ENCODE peak calls at places on chromosomes 12 and 14, in five cellular contexts. V is cardiac fibroblast, G is stomach, X is brain microvascular endothelial cell, E is GM12865. L is an unnamed sample.

GRCh38 chr12:132771126-132771838 is 9.7 kb upstream of the ANKLE2 start:
- DNase-seq in V (peak), G (no peak), X (no peak), E (peak), L (peak)

GRCh38 chr14:54844479-54844878 is 58.1 kb downstream of the GCH1 start:
- DNase-seq in V (no peak), G (no peak), X (no peak), E (no peak), L (no peak)

GRCh38 chr14:81458352-81458751 is 58.2 kb upstream of the STON2 start:
- DNase-seq in V (no peak), G (no peak), X (no peak), E (no peak), L (no peak)

GRCh38 chr14:39050389-39050788 is 52.6 kb downstream of the SEC23A start:
- DNase-seq in V (peak), G (no peak), X (peak), E (peak), L (peak)

GRCh38 chr12:54306925-54307731 is 6.3 kb upstream of the NFE2 start:
- DNase-seq in V (peak), G (peak), X (no peak), E (no peak), L (no peak)

GRCh38 chr12:45966486-45966885 is 23.9 kb downstream of the SCAF11 start:
- DNase-seq in V (peak), G (no peak), X (peak), E (no peak), L (no peak)

GRCh38 chr12:120592121-120593049 is 11.2 kb upstream of the POP5 start:
- DNase-seq in V (no peak), G (no peak), X (no peak), E (no peak), L (no peak)

GRCh38 chr12:92068441-92068840 is 77.2 kb downstream of the BTG1 start:
- DNase-seq in V (no peak), G (no peak), X (no peak), E (no peak), L (no peak)

GRCh38 chr12:108833355-108833733 is 24.0 kb downstream of the SSH1 start:
- DNase-seq in V (peak), G (no peak), X (peak), E (no peak), L (no peak)

GRCh38 chr12:21528953-21529352 is 2.9 kb downstream of the SPX start:
- DNase-seq in V (no peak), G (peak), X (no peak), E (no peak), L (no peak)

GRCh38 chr14:34676516-34677211 is 37.7 kb downstream of the CFL2 start:
- DNase-seq in V (no peak), G (no peak), X (no peak), E (no peak), L (no peak)

GRCh38 chr12:53053223-53054111 is 3.6 kb downstream of the TNS2 start:
- DNase-seq in V (peak), G (peak), X (no peak), E (peak), L (no peak)

GRCh38 chr14:44766285-44766684 is 195.5 kb downstream of the KLHL28 start:
- DNase-seq in V (no peak), G (no peak), X (no peak), E (no peak), L (no peak)

GRCh38 chr14:29810657-29811056 is 117.0 kb downstream of the PRKD1 start:
- DNase-seq in V (no peak), G (peak), X (no peak), E (no peak), L (peak)

GRCh38 chr12:54602661-54603060 is 14.2 kb upstream of the PPP1R1A start:
- DNase-seq in V (no peak), G (no peak), X (no peak), E (no peak), L (no peak)

GRCh38 chr12:22858849-22859569 is 234.0 kb downstream of the ETNK1 start:
- DNase-seq in V (peak), G (no peak), X (no peak), E (peak), L (no peak)

GRCh38 chr14:105537580-105538474 is 11.4 kb downstream of the TMEM121 start:
- DNase-seq in V (peak), G (peak), X (peak), E (peak), L (no peak)

GRCh38 chr14:60250318-60251035 is 1.5 kb downstream of the PPM1A start:
- DNase-seq in V (no peak), G (no peak), X (no peak), E (no peak), L (no peak)

GRCh38 chr12:33431648-33432047 is 8.0 kb downstream of the SYT10 start:
- DNase-seq in V (no peak), G (no peak), X (no peak), E (no peak), L (no peak)

GRCh38 chr14:63435204-63435603 is 108.0 kb downstream of the PPP2R5E start:
- DNase-seq in V (no peak), G (no peak), X (no peak), E (no peak), L (no peak)

GRCh38 chr12:122992386-122992785 is 11.9 kb downstream of the ARL6IP4 start:
- DNase-seq in V (no peak), G (no peak), X (no peak), E (no peak), L (no peak)

GRCh38 chr12:82835217-82835616 is 148.5 kb downstream of the TMTC2 start:
- DNase-seq in V (peak), G (no peak), X (peak), E (no peak), L (peak)

DNA sequence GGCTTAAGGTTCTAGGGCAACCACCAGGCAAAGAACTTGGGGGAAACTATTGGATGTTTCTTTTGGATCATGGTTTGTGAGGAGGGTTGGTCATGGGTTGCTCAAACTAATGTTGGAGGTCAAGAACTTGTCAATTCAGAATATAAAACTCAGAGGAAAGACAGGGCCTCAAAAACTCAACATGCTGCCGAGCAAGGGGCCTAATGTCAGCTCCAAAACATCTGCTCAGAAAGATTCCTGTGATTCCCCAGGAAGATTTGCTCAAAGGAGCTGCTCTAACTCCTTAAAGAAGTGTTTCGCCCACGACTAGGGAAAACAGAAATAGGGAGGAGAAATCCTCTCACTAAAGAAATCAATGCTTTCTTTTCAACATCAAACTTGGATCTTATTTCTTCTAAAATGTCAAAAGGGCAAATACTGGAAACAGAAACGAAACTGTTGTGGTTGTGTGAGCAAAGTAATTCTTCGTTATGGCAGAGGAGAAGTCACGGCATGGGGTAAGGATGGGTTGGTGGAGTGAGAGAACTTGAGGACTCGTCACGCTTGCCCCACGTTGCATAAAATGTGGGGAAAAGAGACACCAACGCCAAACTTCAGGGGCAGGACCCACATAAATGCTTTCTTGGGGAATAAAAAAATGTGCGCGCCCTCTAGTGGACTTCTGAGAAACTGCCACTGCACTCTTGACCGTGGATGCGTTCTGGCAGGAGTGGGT is 3.8 kb upstream of the IGF1 start:
- DNase-seq in V (peak), G (peak), X (peak), E (peak), L (peak)
- H3K4me3 ChIP-seq in V (no peak), G (peak), X (peak), E (peak), L (no peak)

GRCh38 chr12:113131556-113131955 is 4.0 kb downstream of the RASAL1 start:
- DNase-seq in V (no peak), G (no peak), X (no peak), E (no peak), L (no peak)

GRCh38 chr12:113133036-113133435 is 2.5 kb downstream of the RASAL1 start:
- DNase-seq in V (no peak), G (no peak), X (no peak), E (no peak), L (no peak)

GRCh38 chr12:113129664-113130456 is 5.7 kb downstream of the RASAL1 start:
- DNase-seq in V (no peak), G (no peak), X (no peak), E (no peak), L (no peak)

GRCh38 chr12:113128802-113129663 is 6.5 kb downstream of the RASAL1 start:
- DNase-seq in V (no peak), G (no peak), X (no peak), E (no peak), L (no peak)

GRCh38 chr12:113130457-113131135 is 5.0 kb downstream of the RASAL1 start:
- DNase-seq in V (no peak), G (no peak), X (no peak), E (no peak), L (no peak)
- TF ChIP-seq CTCF in V (no peak), G (no peak), X (peak), E (no peak), L (peak)

GRCh38 chr14:73027984-73028383 is 1.1 kb upstream of the ZFYVE1 start:
- DNase-seq in V (no peak), G (no peak), X (no peak), E (no peak), L (no peak)
- H3K4me3 ChIP-seq in V (no peak), G (no peak), X (no peak), E (no peak), L (no peak)

GRCh38 chr14:99119554-99119953 is 152.4 kb downstream of the BCL11B start:
- DNase-seq in V (no peak), G (peak), X (no peak), E (no peak), L (no peak)

GRCh38 chr14:99118946-99119345 is 153.1 kb downstream of the BCL11B start:
- DNase-seq in V (no peak), G (peak), X (no peak), E (no peak), L (no peak)

GRCh38 chr14:99117671-99118045 is 154.3 kb downstream of the BCL11B start:
- DNase-seq in V (no peak), G (no peak), X (no peak), E (no peak), L (no peak)

GRCh38 chr14:99116741-99117295 is 155.2 kb downstream of the BCL11B start:
- DNase-seq in V (no peak), G (no peak), X (no peak), E (no peak), L (no peak)

GRCh38 chr14:99118046-99118721 is 153.8 kb downstream of the BCL11B start:
- DNase-seq in V (no peak), G (peak), X (no peak), E (no peak), L (no peak)
- TF ChIP-seq CTCF in V (no peak), G (no peak), X (no peak), E (no peak), L (no peak)

GRCh38 chr12:111035578-111036301 is 115.4 kb upstream of the MYL2 start:
- DNase-seq in V (no peak), G (no peak), X (no peak), E (no peak), L (no peak)

GRCh38 chr12:111034148-111034910 is 114.0 kb upstream of the MYL2 start:
- DNase-seq in V (no peak), G (no peak), X (no peak), E (no peak), L (no peak)

GRCh38 chr12:111031956-111032919 is 111.9 kb upstream of the MYL2 start:
- DNase-seq in V (no peak), G (no peak), X (no peak), E (no peak), L (no peak)

GRCh38 chr12:111034911-111035577 is 114.7 kb upstream of the MYL2 start:
- DNase-seq in V (peak), G (no peak), X (no peak), E (no peak), L (no peak)

DNA sequence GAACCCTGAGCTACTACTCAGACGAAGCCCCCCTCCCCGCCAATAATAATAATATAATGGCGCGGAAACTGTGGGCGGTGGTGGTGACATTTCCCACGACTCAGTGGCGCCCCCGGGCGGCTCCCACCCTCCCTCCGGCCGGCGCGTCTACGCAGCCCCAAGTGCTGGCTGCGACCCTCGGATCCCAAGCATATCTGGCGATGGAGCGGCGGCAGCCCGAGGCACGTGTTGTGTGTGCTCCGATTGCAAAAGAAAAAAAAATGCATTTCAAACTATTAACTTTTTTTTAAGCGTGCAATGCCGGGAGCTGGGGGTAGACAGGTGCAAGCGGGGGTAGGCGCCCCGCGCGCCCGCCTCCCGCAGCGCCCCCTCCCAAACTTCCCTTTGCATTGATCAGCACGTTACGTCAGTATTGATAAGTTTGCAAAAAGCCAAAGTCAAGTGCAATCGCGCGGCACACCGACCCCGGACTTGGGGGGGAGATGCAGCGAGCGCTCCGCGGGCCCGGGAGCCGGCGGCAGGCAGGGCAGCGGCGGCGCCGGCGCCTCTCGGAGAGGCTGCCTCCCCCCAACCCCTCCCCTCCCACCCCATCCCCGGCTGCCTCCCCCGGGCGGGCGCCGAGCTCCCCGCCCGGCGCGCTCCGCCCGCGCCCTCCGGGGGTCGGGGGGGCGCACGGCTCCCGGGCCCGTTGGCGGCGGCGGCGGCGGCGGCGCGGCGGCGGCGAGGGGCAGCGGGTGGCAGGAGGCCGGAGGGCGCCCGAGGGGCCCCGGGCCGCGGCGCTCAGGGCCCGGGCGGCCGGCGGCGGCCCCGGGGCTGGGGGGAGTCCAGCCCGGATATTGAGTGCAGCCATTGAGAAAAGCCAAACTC is 113.1 kb upstream of the MYL2 start:
- DNase-seq in V (no peak), G (no peak), X (no peak), E (no peak), L (no peak)
- H3K4me3 ChIP-seq in V (no peak), G (peak), X (no peak), E (no peak), L (no peak)

GRCh38 chr12:28130625-28131598 is 59.3 kb upstream of the CCDC91 start:
- DNase-seq in V (peak), G (no peak), X (peak), E (no peak), L (peak)
- TF ChIP-seq CTCF in V (no peak), G (no peak), X (peak), E (no peak), L (no peak)

L was measured in HFF-Myc.